ENCODE peak calls at places on chromosomes 6 and 20, in four cellular contexts. I is CD4-positive, alpha-beta memory T cell; V is pancreas; Z is Panc1. F is an unnamed sample. For H3K27me3 and H3K4me1, the result is how much of the 10 kb centered on the place peaks cover.

GRCh38 chr20:25380945-25381614 is 9.6 kb downstream of the ABHD12 start:
- DNase-seq in I (no peak), V (no peak), Z (no peak), F (no peak)

GRCh38 chr6:134323698-134324097 is 5.8 kb upstream of the SGK1 start:
- DNase-seq in I (no peak), V (no peak), Z (no peak), F (no peak)

GRCh38 chr6:33974030-33974429 is 170.2 kb upstream of the MLN start:
- DNase-seq in I (no peak), V (no peak), Z (no peak), F (no peak)

GRCh38 chr20:63752411-63753101 is 13.0 kb downstream of the SLC2A4RG start:
- DNase-seq in I (no peak), V (no peak), Z (no peak), F (no peak)

GRCh38 chr6:14857501-14857900 is 388.4 kb upstream of the JARID2 start:
- DNase-seq in I (peak), V (no peak), Z (no peak), F (peak)

GRCh38 chr20:35238746-35239145 is 12.3 kb downstream of the MMP24 start:
- DNase-seq in I (no peak), V (no peak), Z (no peak), F (no peak)

GRCh38 chr6:30169658-30170614 is 6.6 kb downstream of the TRIM15 start:
- DNase-seq in I (peak), V (no peak), Z (peak), F (no peak)

GRCh38 chr20:4193053-4193452 is 177.7 kb upstream of the RNF24 start:
- DNase-seq in I (no peak), V (no peak), Z (no peak), F (no peak)

GRCh38 chr20:22827916-22828315 is 207.2 kb upstream of the SSTR4 start:
- DNase-seq in I (no peak), V (no peak), Z (no peak), F (no peak)

GRCh38 chr6:125104425-125104824 is 49.1 kb upstream of the TPD52L1 start:
- DNase-seq in I (no peak), V (no peak), Z (no peak), F (no peak)

GRCh38 chr6:40978687-40979289 is 60.2 kb downstream of the UNC5CL start:
- DNase-seq in I (no peak), V (no peak), Z (no peak), F (no peak)

GRCh38 chr6:16762547-16763477 is 1.6 kb upstream of the ATXN1 start:
- DNase-seq in I (peak), V (peak), Z (no peak), F (peak)

GRCh38 chr6:74585779-74586178 is 620.1 kb downstream of the COL12A1 start:
- DNase-seq in I (no peak), V (no peak), Z (no peak), F (no peak)

GRCh38 chr6:16766043-16766521 is 4.8 kb upstream of the ATXN1 start:
- DNase-seq in I (no peak), V (no peak), Z (peak), F (no peak)

GRCh38 chr6:19805146-19805515 is 32.0 kb upstream of the ID4 start:
- DNase-seq in I (no peak), V (no peak), Z (no peak), F (no peak)

GRCh38 chr6:129701721-129702455 is 8.1 kb downstream of the ARHGAP18 start:
- DNase-seq in I (no peak), V (no peak), Z (no peak), F (no peak)

GRCh38 chr20:52812231-52812847 is 159.8 kb upstream of the TSHZ2 start:
- DNase-seq in I (no peak), V (no peak), Z (no peak), F (no peak)

GRCh38 chr6:3312604-3313167 is 53.9 kb downstream of the PSMG4 start:
- DNase-seq in I (no peak), V (no peak), Z (no peak), F (no peak)

GRCh38 chr6:129592516-129593232 is 117.3 kb downstream of the ARHGAP18 start:
- DNase-seq in I (no peak), V (no peak), Z (no peak), F (no peak)

GRCh38 chr6:34487536-34487935 is 21.7 kb downstream of the PACSIN1 start:
- DNase-seq in I (no peak), V (no peak), Z (no peak), F (no peak)

GRCh38 chr6:116764961-116765841 is at the start of gene FAM162B:
- DNase-seq in I (no peak), V (peak), Z (no peak), F (no peak)

GRCh38 chr6:18742406-18742805 is 355.3 kb downstream of the RNF144B start:
- DNase-seq in I (no peak), V (no peak), Z (peak), F (no peak)

GRCh38 chr6:169225131-169225576 is 28.5 kb downstream of the THBS2 start:
- DNase-seq in I (no peak), V (no peak), Z (no peak), F (no peak)

GRCh38 chr20:1718604-1719384 is 61.2 kb upstream of the SIRPG start:
- DNase-seq in I (no peak), V (no peak), Z (no peak), F (no peak)

GRCh38 chr6:24774696-24775519 is at the start of gene GMNN:
- DNase-seq in I (peak), V (peak), Z (peak), F (peak)

GRCh38 chr6:136539967-136540366 is 10.3 kb downstream of the MAP7 start:
- DNase-seq in I (no peak), V (no peak), Z (no peak), F (no peak)

GRCh38 chr20:32019156-32019510 is 8.9 kb downstream of the CCM2L start:
- DNase-seq in I (no peak), V (peak), Z (no peak), F (no peak)

GRCh38 chr20:23637282-23638221 is at the start of gene CST3:
- DNase-seq in I (no peak), V (peak), Z (peak), F (no peak)

GRCh38 chr20:44011251-44011940 is 96.7 kb downstream of the TOX2 start:
- DNase-seq in I (peak), V (no peak), Z (no peak), F (peak)

GRCh38 chr20:51383891-51384510 is 158.5 kb downstream of the NFATC2 start:
- DNase-seq in I (no peak), V (no peak), Z (no peak), F (no peak)

GRCh38 chr6:71642120-71642519 is 244.2 kb upstream of the RIMS1 start:
- DNase-seq in I (no peak), V (no peak), Z (no peak), F (no peak)

GRCh38 chr6:167827588-167828324 is 1.0 kb downstream of the AFDN start:
- DNase-seq in I (peak), V (peak), Z (no peak), F (peak)

GRCh38 chr20:7742479-7742878 is 197.8 kb downstream of the HAO1 start:
- DNase-seq in I (no peak), V (peak), Z (no peak), F (no peak)

GRCh38 chr6:4647414-4648365 is 128.5 kb upstream of the CDYL start:
- DNase-seq in I (no peak), V (peak), Z (peak), F (peak)

GRCh38 chr20:50306478-50307423 is 116.1 kb downstream of the CEBPB start:
- DNase-seq in I (no peak), V (no peak), Z (no peak), F (no peak)

GRCh38 chr20:50308166-50308512 is 117.5 kb downstream of the CEBPB start:
- DNase-seq in I (no peak), V (no peak), Z (peak), F (no peak)

GRCh38 chr20:50309764-50310672 is 119.4 kb downstream of the CEBPB start:
- DNase-seq in I (no peak), V (no peak), Z (no peak), F (no peak)

GRCh38 chr20:50309280-50309763 is 118.7 kb downstream of the CEBPB start:
- DNase-seq in I (no peak), V (no peak), Z (no peak), F (no peak)

GRCh38 chr20:50308513-50309279 is 118.1 kb downstream of the CEBPB start:
- DNase-seq in I (no peak), V (peak), Z (peak), F (no peak)
- H3K4me3 ChIP-seq in I (no peak), V (no peak), Z (peak), F (no peak)

GRCh38 chr20:61295726-61296628 is 43.9 kb downstream of the CDH4 start:
- DNase-seq in I (no peak), V (no peak), Z (no peak), F (no peak)
- H3K27me3 ChIP-seq in I (under half), V (under half), Z (under half), F (under half)

GRCh38 chr20:48813930-48814546 is 13.8 kb downstream of the PREX1 start:
- DNase-seq in I (no peak), V (no peak), Z (no peak), F (no peak)
- H3K4me1 ChIP-seq in I (half or more), V (under half), Z (under half), F (half or more)

GRCh38 chr20:11686900-11687543 is 230.7 kb upstream of the BTBD3 start:
- DNase-seq in I (no peak), V (peak), Z (no peak), F (no peak)
- H3K4me3 ChIP-seq in I (no peak), V (peak), Z (peak), F (no peak)

DNA sequence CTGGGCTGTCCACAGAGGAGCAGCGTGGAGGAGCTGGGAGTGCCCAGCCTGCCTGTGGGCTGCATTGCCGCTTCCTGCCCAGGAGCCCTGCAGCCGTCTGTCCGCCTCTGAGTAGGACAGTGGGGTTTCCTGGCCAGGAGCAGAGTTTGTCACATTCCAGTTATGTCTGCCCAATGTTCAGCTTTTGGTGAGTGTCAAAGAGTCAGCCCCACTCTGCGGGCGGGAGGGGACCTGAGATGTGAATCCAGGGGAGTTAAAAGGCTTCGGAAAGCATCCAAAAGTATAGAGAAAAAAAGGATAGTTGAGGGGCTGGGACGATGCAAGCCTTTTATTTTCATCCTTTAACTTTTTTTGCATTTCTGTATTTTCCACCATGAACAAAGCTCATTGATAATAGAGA is 7.2 kb upstream of the GATA5 start:
- DNase-seq in I (no peak), V (no peak), Z (no peak), F (no peak)
- H3K27me3 ChIP-seq in I (under half), V (under half), Z (under half), F (under half)

GRCh38 chr6:142811923-142812322 is 133.1 kb downstream of the HIVEP2 start:
- DNase-seq in I (no peak), V (no peak), Z (no peak), F (no peak)

GRCh38 chr6:142820336-142821016 is 124.5 kb downstream of the HIVEP2 start:
- DNase-seq in I (no peak), V (no peak), Z (no peak), F (peak)

GRCh38 chr6:142819603-142820335 is 125.2 kb downstream of the HIVEP2 start:
- DNase-seq in I (peak), V (no peak), Z (no peak), F (no peak)

GRCh38 chr6:142810952-142811514 is 133.9 kb downstream of the HIVEP2 start:
- DNase-seq in I (no peak), V (no peak), Z (no peak), F (no peak)

GRCh38 chr6:142816024-142816423 is 129.0 kb downstream of the HIVEP2 start:
- DNase-seq in I (no peak), V (no peak), Z (no peak), F (no peak)
- H3K4me1 ChIP-seq in I (half or more), V (under half), Z (under half), F (half or more)

DNA sequence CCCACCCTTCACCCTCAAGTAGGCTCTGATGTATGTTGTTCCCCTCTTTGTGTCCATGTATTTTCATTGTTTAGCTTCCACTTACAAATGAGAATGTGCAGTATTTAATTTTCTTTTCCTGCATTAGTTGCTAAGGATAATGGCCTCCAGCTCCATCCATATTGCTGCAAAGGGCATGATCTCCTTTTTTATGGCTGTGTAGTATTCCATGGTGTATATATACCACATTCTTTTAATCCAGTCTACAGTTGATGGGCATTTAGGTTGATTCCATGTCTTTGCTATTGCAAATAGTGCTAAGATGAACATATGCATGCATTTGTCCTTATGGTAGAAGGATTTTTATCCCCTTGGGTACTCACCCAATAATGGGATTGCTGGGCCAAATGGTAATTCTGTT is 35.9 kb upstream of the COL9A1 start:
- DNase-seq in I (no peak), V (no peak), Z (no peak), F (no peak)
- H3K4me3 ChIP-seq in I (no peak), V (no peak), Z (no peak), F (no peak)

DNA sequence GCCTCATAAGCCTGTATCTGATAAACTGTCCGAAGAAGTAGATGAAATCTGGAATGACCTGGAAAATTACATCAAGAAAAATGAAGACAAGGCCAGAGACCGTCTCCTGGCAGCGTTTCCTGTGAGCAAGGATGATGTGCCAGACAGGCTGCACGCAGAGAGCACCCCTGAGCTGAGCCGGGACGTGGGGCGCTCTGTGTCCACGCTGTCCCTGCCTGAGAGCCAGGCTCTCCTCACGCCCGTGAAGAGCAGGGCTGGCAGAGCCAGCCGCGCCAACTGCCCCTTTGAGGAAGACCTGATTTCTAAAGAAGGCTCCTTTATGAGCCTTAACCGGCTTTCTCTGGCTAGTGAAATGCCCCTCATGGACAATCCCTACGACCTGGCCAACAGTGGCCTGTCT is 33.9 kb upstream of the MTHFD1L start:
- DNase-seq in I (no peak), V (no peak), Z (no peak), F (no peak)
- H3K27me3 ChIP-seq in I (under half), V (under half), Z (under half), F (under half)

DNA sequence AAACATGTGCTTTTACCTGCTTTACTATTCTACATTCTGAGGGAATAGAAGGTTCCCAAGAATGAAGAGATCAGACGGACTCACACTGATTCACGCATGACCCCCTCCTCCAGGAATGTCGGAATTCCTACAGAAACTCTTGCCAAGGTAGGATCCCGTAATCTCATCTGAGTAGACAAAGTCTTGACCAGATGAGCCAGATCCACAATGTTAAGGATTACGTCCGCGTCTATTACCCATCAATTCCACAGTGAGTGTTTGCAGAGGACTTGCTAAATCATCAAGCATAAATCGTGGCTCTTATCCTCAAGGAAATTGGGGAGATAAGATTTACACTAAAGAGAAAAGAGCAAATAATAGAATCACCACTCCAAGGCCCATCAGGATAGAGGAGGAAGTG is 245.9 kb upstream of the FOXQ1 start:
- DNase-seq in I (no peak), V (no peak), Z (no peak), F (no peak)
- H3K4me1 ChIP-seq in I (under half), V (under half), Z (under half), F (under half)